ENCODE peak calls at places on chromosomes 7 and 10, in six cellular contexts. One of them, this sample, is unnamed.

GRCh38 chr10:98285416-98285815 is 17.4 kb upstream of the LOXL4 start:
- DNase-seq in epithelial cell of esophagus: no peak
- DNase-seq in fibroblast of lung: peak; percentile 31
- DNase-seq in mucosa of descending colon: no peak
- DNase-seq in gastrocnemius medialis: no peak
- DNase-seq in astrocyte of the cerebellum: no peak
- DNase-seq in this sample: no peak

GRCh38 chr10:131178956-131179355 is 132.6 kb downstream of the TCERG1L start:
- DNase-seq in epithelial cell of esophagus: no peak
- DNase-seq in fibroblast of lung: no peak
- DNase-seq in mucosa of descending colon: no peak
- DNase-seq in gastrocnemius medialis: no peak
- DNase-seq in astrocyte of the cerebellum: no peak
- DNase-seq in this sample: peak; percentile 5

GRCh38 chr10:103666109-103666508 is 172.6 kb downstream of the NEURL1 start:
- DNase-seq in epithelial cell of esophagus: peak; percentile 48
- DNase-seq in fibroblast of lung: peak; percentile 44
- DNase-seq in mucosa of descending colon: no peak
- DNase-seq in gastrocnemius medialis: peak; percentile 54
- DNase-seq in astrocyte of the cerebellum: no peak
- DNase-seq in this sample: no peak

GRCh38 chr10:35598379-35598778 is 6.8 kb upstream of the GJD4 start:
- DNase-seq in epithelial cell of esophagus: no peak
- DNase-seq in fibroblast of lung: no peak
- DNase-seq in mucosa of descending colon: no peak
- DNase-seq in gastrocnemius medialis: no peak
- DNase-seq in astrocyte of the cerebellum: no peak
- DNase-seq in this sample: no peak

GRCh38 chr7:150978136-150978789 is at the start of gene KCNH2:
- DNase-seq in epithelial cell of esophagus: no peak
- DNase-seq in fibroblast of lung: no peak
- DNase-seq in mucosa of descending colon: no peak
- DNase-seq in gastrocnemius medialis: no peak
- DNase-seq in astrocyte of the cerebellum: no peak
- DNase-seq in this sample: peak; percentile 56

GRCh38 chr10:63573068-63573697 is 52.0 kb downstream of the REEP3 start:
- DNase-seq in epithelial cell of esophagus: no peak
- DNase-seq in fibroblast of lung: peak; percentile 93
- DNase-seq in mucosa of descending colon: no peak
- DNase-seq in gastrocnemius medialis: no peak
- DNase-seq in astrocyte of the cerebellum: peak; percentile 59
- DNase-seq in this sample: no peak

GRCh38 chr10:88895252-88895651 is 15.2 kb downstream of the STAMBPL1 start:
- DNase-seq in epithelial cell of esophagus: no peak
- DNase-seq in fibroblast of lung: no peak
- DNase-seq in mucosa of descending colon: no peak
- DNase-seq in gastrocnemius medialis: no peak
- DNase-seq in astrocyte of the cerebellum: no peak
- DNase-seq in this sample: no peak

GRCh38 chr10:32367793-32368453 is 21.0 kb upstream of the EPC1 start:
- DNase-seq in epithelial cell of esophagus: peak; percentile 76
- DNase-seq in fibroblast of lung: peak; percentile 76
- DNase-seq in mucosa of descending colon: peak; percentile 66
- DNase-seq in gastrocnemius medialis: peak; percentile 56
- DNase-seq in astrocyte of the cerebellum: peak; percentile 45
- DNase-seq in this sample: peak; percentile 16

GRCh38 chr10:45602082-45602730 is 70.4 kb downstream of the ZFAND4 start:
- DNase-seq in epithelial cell of esophagus: peak; percentile 9
- DNase-seq in fibroblast of lung: peak; percentile 58
- DNase-seq in mucosa of descending colon: no peak
- DNase-seq in gastrocnemius medialis: no peak
- DNase-seq in astrocyte of the cerebellum: peak; percentile 22
- DNase-seq in this sample: no peak

GRCh38 chr7:27170936-27171635 is 3.0 kb downstream of the HOXA10 start:
- DNase-seq in epithelial cell of esophagus: no peak
- DNase-seq in fibroblast of lung: no peak
- DNase-seq in mucosa of descending colon: peak; percentile 70
- DNase-seq in gastrocnemius medialis: peak; percentile 62
- DNase-seq in astrocyte of the cerebellum: no peak
- DNase-seq in this sample: no peak

GRCh38 chr7:49791089-49791741 is 17.8 kb downstream of the VWC2 start:
- DNase-seq in epithelial cell of esophagus: peak; percentile 40
- DNase-seq in fibroblast of lung: no peak
- DNase-seq in mucosa of descending colon: no peak
- DNase-seq in gastrocnemius medialis: no peak
- DNase-seq in astrocyte of the cerebellum: no peak
- DNase-seq in this sample: no peak

GRCh38 chr7:102098986-102099385 is 187.7 kb upstream of the SH2B2 start:
- DNase-seq in epithelial cell of esophagus: no peak
- DNase-seq in fibroblast of lung: no peak
- DNase-seq in mucosa of descending colon: no peak
- DNase-seq in gastrocnemius medialis: no peak
- DNase-seq in astrocyte of the cerebellum: no peak
- DNase-seq in this sample: no peak

GRCh38 chr10:26543567-26544306 is 105.6 kb downstream of the APBB1IP start:
- DNase-seq in epithelial cell of esophagus: no peak
- DNase-seq in fibroblast of lung: no peak
- DNase-seq in mucosa of descending colon: no peak
- DNase-seq in gastrocnemius medialis: no peak
- DNase-seq in astrocyte of the cerebellum: no peak
- DNase-seq in this sample: no peak

GRCh38 chr10:74585231-74586087 is 240.9 kb upstream of the KAT6B start:
- DNase-seq in epithelial cell of esophagus: no peak
- DNase-seq in fibroblast of lung: peak; percentile 22
- DNase-seq in mucosa of descending colon: no peak
- DNase-seq in gastrocnemius medialis: no peak
- DNase-seq in astrocyte of the cerebellum: peak; percentile 12
- DNase-seq in this sample: no peak

GRCh38 chr7:92368741-92369140 is 78.5 kb upstream of the GATAD1 start:
- DNase-seq in epithelial cell of esophagus: no peak
- DNase-seq in fibroblast of lung: no peak
- DNase-seq in mucosa of descending colon: no peak
- DNase-seq in gastrocnemius medialis: no peak
- DNase-seq in astrocyte of the cerebellum: no peak
- DNase-seq in this sample: no peak

GRCh38 chr7:116805100-116805544 is 57.3 kb upstream of the CAPZA2 start:
- DNase-seq in epithelial cell of esophagus: no peak
- DNase-seq in fibroblast of lung: peak; percentile 77
- DNase-seq in mucosa of descending colon: no peak
- DNase-seq in gastrocnemius medialis: peak; percentile 85
- DNase-seq in astrocyte of the cerebellum: no peak
- DNase-seq in this sample: no peak

GRCh38 chr7:127874049-127874636 is 157.1 kb downstream of the LRRC4 start:
- DNase-seq in epithelial cell of esophagus: no peak
- DNase-seq in fibroblast of lung: no peak
- DNase-seq in mucosa of descending colon: no peak
- DNase-seq in gastrocnemius medialis: no peak
- DNase-seq in astrocyte of the cerebellum: no peak
- DNase-seq in this sample: no peak

GRCh38 chr10:51892965-51893658 is 193.7 kb upstream of the CSTF2T start:
- DNase-seq in epithelial cell of esophagus: peak; percentile 34
- DNase-seq in fibroblast of lung: peak; percentile 35
- DNase-seq in mucosa of descending colon: no peak
- DNase-seq in gastrocnemius medialis: no peak
- DNase-seq in astrocyte of the cerebellum: no peak
- DNase-seq in this sample: no peak

GRCh38 chr10:3433988-3434387 is 261.4 kb upstream of the PITRM1 start:
- DNase-seq in epithelial cell of esophagus: no peak
- DNase-seq in fibroblast of lung: no peak
- DNase-seq in mucosa of descending colon: no peak
- DNase-seq in gastrocnemius medialis: no peak
- DNase-seq in astrocyte of the cerebellum: no peak
- DNase-seq in this sample: no peak

GRCh38 chr7:115851291-115851690 is 179.3 kb downstream of the TFEC start:
- DNase-seq in epithelial cell of esophagus: peak; percentile 67
- DNase-seq in fibroblast of lung: peak; percentile 83
- DNase-seq in mucosa of descending colon: no peak
- DNase-seq in gastrocnemius medialis: no peak
- DNase-seq in astrocyte of the cerebellum: peak; percentile 35
- DNase-seq in this sample: no peak

GRCh38 chr7:110759069-110759468 is 331.9 kb upstream of the LRRN3 start:
- DNase-seq in epithelial cell of esophagus: peak; percentile 30
- DNase-seq in fibroblast of lung: no peak
- DNase-seq in mucosa of descending colon: no peak
- DNase-seq in gastrocnemius medialis: no peak
- DNase-seq in astrocyte of the cerebellum: no peak
- DNase-seq in this sample: no peak

GRCh38 chr10:70418229-70418628 is 14.3 kb downstream of the EIF4EBP2 start:
- DNase-seq in epithelial cell of esophagus: peak; percentile 35
- DNase-seq in fibroblast of lung: peak; percentile 83
- DNase-seq in mucosa of descending colon: no peak
- DNase-seq in gastrocnemius medialis: no peak
- DNase-seq in astrocyte of the cerebellum: no peak
- DNase-seq in this sample: no peak

GRCh38 chr10:109861051-109861450 is 62.3 kb downstream of the XPNPEP1 start:
- DNase-seq in epithelial cell of esophagus: peak; percentile 75
- DNase-seq in fibroblast of lung: no peak
- DNase-seq in mucosa of descending colon: no peak
- DNase-seq in gastrocnemius medialis: no peak
- DNase-seq in astrocyte of the cerebellum: no peak
- DNase-seq in this sample: no peak

GRCh38 chr7:91941450-91941849 is 788 bp downstream of the AKAP9 start:
- DNase-seq in epithelial cell of esophagus: peak; percentile 66
- DNase-seq in fibroblast of lung: peak; percentile 43
- DNase-seq in mucosa of descending colon: peak; percentile 46
- DNase-seq in gastrocnemius medialis: peak; percentile 75
- DNase-seq in astrocyte of the cerebellum: no peak
- DNase-seq in this sample: no peak

GRCh38 chr7:92835140-92835850 is 1.1 kb downstream of the CDK6 start:
- DNase-seq in epithelial cell of esophagus: peak; percentile 81
- DNase-seq in fibroblast of lung: peak; percentile 68
- DNase-seq in mucosa of descending colon: peak; percentile 77
- DNase-seq in gastrocnemius medialis: no peak
- DNase-seq in astrocyte of the cerebellum: no peak
- DNase-seq in this sample: peak; percentile 27

GRCh38 chr10:34739915-34740314 is 75.2 kb downstream of the PARD3 start:
- DNase-seq in epithelial cell of esophagus: peak; percentile 65
- DNase-seq in fibroblast of lung: peak; percentile 94
- DNase-seq in mucosa of descending colon: peak; percentile 46
- DNase-seq in gastrocnemius medialis: peak; percentile 86
- DNase-seq in astrocyte of the cerebellum: peak; percentile 45
- DNase-seq in this sample: peak; percentile 20

GRCh38 chr7:36208997-36209813 is 56.2 kb downstream of the EEPD1 start:
- DNase-seq in epithelial cell of esophagus: peak; percentile 34
- DNase-seq in fibroblast of lung: no peak
- DNase-seq in mucosa of descending colon: no peak
- DNase-seq in gastrocnemius medialis: no peak
- DNase-seq in astrocyte of the cerebellum: no peak
- DNase-seq in this sample: no peak

DNA sequence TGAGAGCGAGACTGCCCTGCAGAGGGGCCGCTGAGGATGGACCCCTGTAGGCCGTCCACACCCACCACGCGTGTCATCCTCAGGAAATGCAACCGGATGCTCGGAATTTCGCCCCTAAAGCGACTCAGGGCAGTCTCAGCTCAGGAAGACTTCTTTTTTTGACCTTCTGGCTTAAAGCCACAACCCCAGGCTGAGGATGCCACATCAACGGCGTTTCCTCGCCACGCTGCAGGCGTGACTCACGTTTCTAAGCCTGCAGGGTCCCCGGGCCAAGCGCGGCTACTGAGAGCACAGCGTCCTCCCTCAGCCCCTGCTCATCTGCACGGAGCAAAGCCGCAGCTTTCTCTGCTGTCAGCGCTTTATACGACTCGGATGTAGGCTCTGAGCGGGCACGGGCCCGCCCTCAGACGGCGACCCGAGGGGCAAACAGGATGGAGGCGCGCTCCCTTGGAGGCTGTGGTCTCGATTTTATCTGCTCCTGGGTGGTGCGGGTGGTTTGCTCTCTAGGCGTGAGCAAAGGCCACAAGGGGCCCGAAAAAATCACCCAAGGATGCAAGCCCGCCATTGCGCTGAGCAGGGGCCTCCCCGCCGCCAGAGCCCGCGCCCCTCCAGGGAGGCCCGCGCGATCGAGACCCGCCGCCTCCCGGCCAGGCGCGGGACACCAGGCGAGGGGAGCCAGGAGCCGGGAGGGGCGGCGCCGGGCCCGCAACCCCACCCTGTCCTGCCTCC is 726 bp upstream of the INSIG1 start:
- DNase-seq in epithelial cell of esophagus: peak; percentile 72
- DNase-seq in fibroblast of lung: peak; percentile 84
- DNase-seq in mucosa of descending colon: peak; percentile 78
- DNase-seq in gastrocnemius medialis: peak; percentile 45
- DNase-seq in astrocyte of the cerebellum: peak; percentile 37
- DNase-seq in this sample: no peak
- TF ChIP-seq CTCF in epithelial cell of esophagus: peak; percentile 10
- TF ChIP-seq CTCF in fibroblast of lung: no peak
- TF ChIP-seq CTCF in mucosa of descending colon: peak; percentile 18
- TF ChIP-seq CTCF in gastrocnemius medialis: peak; percentile 75
- TF ChIP-seq CTCF in astrocyte of the cerebellum: peak; percentile 2
- TF ChIP-seq CTCF in this sample: peak; percentile 39

GRCh38 chr10:101162677-101163076 is 31.6 kb downstream of the TLX1 start:
- DNase-seq in epithelial cell of esophagus: no peak
- DNase-seq in fibroblast of lung: no peak
- DNase-seq in mucosa of descending colon: no peak
- DNase-seq in gastrocnemius medialis: no peak
- DNase-seq in astrocyte of the cerebellum: no peak
- DNase-seq in this sample: no peak
- TF ChIP-seq CTCF in epithelial cell of esophagus: no peak
- TF ChIP-seq CTCF in fibroblast of lung: no peak
- TF ChIP-seq CTCF in mucosa of descending colon: no peak
- TF ChIP-seq CTCF in gastrocnemius medialis: no peak
- TF ChIP-seq CTCF in astrocyte of the cerebellum: no peak
- TF ChIP-seq CTCF in this sample: no peak

GRCh38 chr10:86377797-86378146 is 11.2 kb upstream of the GRID1 start:
- DNase-seq in epithelial cell of esophagus: no peak
- DNase-seq in fibroblast of lung: no peak
- DNase-seq in mucosa of descending colon: no peak
- DNase-seq in gastrocnemius medialis: no peak
- DNase-seq in astrocyte of the cerebellum: no peak
- DNase-seq in this sample: no peak
- TF ChIP-seq CTCF in epithelial cell of esophagus: no peak
- TF ChIP-seq CTCF in fibroblast of lung: no peak
- TF ChIP-seq CTCF in mucosa of descending colon: no peak
- TF ChIP-seq CTCF in gastrocnemius medialis: no peak
- TF ChIP-seq CTCF in astrocyte of the cerebellum: no peak
- TF ChIP-seq CTCF in this sample: no peak

GRCh38 chr10:59711871-59712491 is 2.3 kb upstream of the SLC16A9 start:
- DNase-seq in epithelial cell of esophagus: no peak
- DNase-seq in fibroblast of lung: no peak
- DNase-seq in mucosa of descending colon: no peak
- DNase-seq in gastrocnemius medialis: no peak
- DNase-seq in astrocyte of the cerebellum: no peak
- DNase-seq in this sample: no peak

GRCh38 chr10:59713196-59713821 is 3.7 kb upstream of the SLC16A9 start:
- DNase-seq in epithelial cell of esophagus: no peak
- DNase-seq in fibroblast of lung: no peak
- DNase-seq in mucosa of descending colon: no peak
- DNase-seq in gastrocnemius medialis: no peak
- DNase-seq in astrocyte of the cerebellum: no peak
- DNase-seq in this sample: no peak

GRCh38 chr10:59706851-59707797 is 2.5 kb downstream of the SLC16A9 start:
- DNase-seq in epithelial cell of esophagus: no peak
- DNase-seq in fibroblast of lung: no peak
- DNase-seq in mucosa of descending colon: no peak
- DNase-seq in gastrocnemius medialis: no peak
- DNase-seq in astrocyte of the cerebellum: no peak
- DNase-seq in this sample: no peak

GRCh38 chr10:59708816-59709471 is 706 bp downstream of the SLC16A9 start:
- DNase-seq in epithelial cell of esophagus: peak; percentile 56
- DNase-seq in fibroblast of lung: no peak
- DNase-seq in mucosa of descending colon: peak; percentile 69
- DNase-seq in gastrocnemius medialis: peak; percentile 16
- DNase-seq in astrocyte of the cerebellum: no peak
- DNase-seq in this sample: peak; percentile 36

GRCh38 chr10:59709472-59710125 is at the start of gene SLC16A9:
- DNase-seq in epithelial cell of esophagus: peak; percentile 57
- DNase-seq in fibroblast of lung: peak; percentile 47
- DNase-seq in mucosa of descending colon: peak; percentile 83
- DNase-seq in gastrocnemius medialis: peak; percentile 46
- DNase-seq in astrocyte of the cerebellum: peak; percentile 8
- DNase-seq in this sample: peak; percentile 67
- TF ChIP-seq CTCF in epithelial cell of esophagus: no peak
- TF ChIP-seq CTCF in fibroblast of lung: peak; percentile 19
- TF ChIP-seq CTCF in mucosa of descending colon: no peak
- TF ChIP-seq CTCF in gastrocnemius medialis: peak; percentile 20
- TF ChIP-seq CTCF in astrocyte of the cerebellum: peak; percentile 47
- TF ChIP-seq CTCF in this sample: peak; percentile 59

This sample was measured in progenitor cell of endocrine pancreas.